ENCODE peak calls at places on chromosome 12, in eight cellular contexts. T, B, A, E, U, I, H and K are unnamed samples.

GRCh38 chr12:55060470-55060869 is 40.7 kb downstream of the NEUROD4 start:
- DNase-seq in T (peak; percentile 52), B (no peak), A (no peak), E (no peak), U (peak; percentile 13), I (no peak), H (no peak), K (no peak)

GRCh38 chr12:55724940-55725309 is 3.9 kb downstream of the CD63 start:
- DNase-seq in T (no peak), B (no peak), A (no peak), E (no peak), U (no peak), I (no peak), H (no peak), K (no peak)

GRCh38 chr12:47209014-47209413 is 129.3 kb upstream of the AMIGO2 start:
- DNase-seq in T (no peak), B (no peak), A (no peak), E (no peak), U (no peak), I (no peak), H (no peak), K (no peak)

GRCh38 chr12:90854136-90854689 is 100.8 kb downstream of the CCER1 start:
- DNase-seq in T (no peak), B (peak; percentile 14), A (no peak), E (peak; percentile 30), U (peak; percentile 67), I (no peak), H (no peak), K (peak; percentile 6)

GRCh38 chr12:130799051-130799450 is 40.0 kb downstream of the STX2 start:
- DNase-seq in T (no peak), B (no peak), A (no peak), E (no peak), U (peak; percentile 67), I (no peak), H (no peak), K (no peak)

GRCh38 chr12:108846320-108846719 is 11.1 kb downstream of the SSH1 start:
- DNase-seq in T (no peak), B (no peak), A (no peak), E (no peak), U (no peak), I (no peak), H (no peak), K (no peak)

GRCh38 chr12:21615441-21615840 is 10.8 kb upstream of the GYS2 start:
- DNase-seq in T (no peak), B (no peak), A (no peak), E (no peak), U (peak; percentile 26), I (no peak), H (no peak), K (peak; percentile 17)

GRCh38 chr12:21559855-21560569 is 33.9 kb downstream of the SPX start:
- DNase-seq in T (no peak), B (no peak), A (no peak), E (no peak), U (peak; percentile 57), I (no peak), H (no peak), K (no peak)

GRCh38 chr12:117540011-117540410 is 178.6 kb upstream of the NOS1 start:
- DNase-seq in T (no peak), B (no peak), A (no peak), E (no peak), U (no peak), I (no peak), H (no peak), K (no peak)

GRCh38 chr12:76277480-76277879 is 70.7 kb downstream of the BBS10 start:
- DNase-seq in T (no peak), B (no peak), A (no peak), E (peak; percentile 66), U (peak; percentile 80), I (no peak), H (no peak), K (no peak)

GRCh38 chr12:43847427-43847826 is 11.5 kb downstream of the TMEM117 start:
- DNase-seq in T (no peak), B (no peak), A (no peak), E (no peak), U (peak; percentile 70), I (no peak), H (no peak), K (no peak)